ENCODE peak calls at places on chromosomes 2 and 18, in nine cellular contexts. N is activated T-cell treated with anti-CD3 and anti-CD28 coated beads for 1 hour; W is stimulated activated effector memory CD8-positive, alpha-beta T cell treated with anti-CD3 and anti-CD28 coated beads, Interleukin-12 subunit alpha, Interleukin-12 subunit beta, amount 100 ng/mL, for 72 hours; Q is GM04504; U is putamen; S is spleen; V is A549; D is HEK293T; J is anterior cingulate cortex. F is an unnamed sample.

GRCh38 chr18:8673276-8674209 is 31.8 kb upstream of the MTCL1 start:
- DNase-seq in N (no peak), W (no peak), Q (no peak), U (no peak), S (no peak), V (no peak), D (no peak), J (no peak), F (no peak)

GRCh38 chr2:109311771-109312170 is 182.8 kb downstream of the SH3RF3 start:
- DNase-seq in N (no peak), W (no peak), Q (no peak), U (no peak), S (no peak), V (no peak), D (no peak), J (no peak), F (no peak)

GRCh38 chr2:8438996-8439395 is 242.9 kb upstream of the ID2 start:
- DNase-seq in N (no peak), W (no peak), Q (no peak), U (no peak), S (no peak), V (no peak), D (no peak), J (no peak), F (no peak)

GRCh38 chr2:196660264-196660663 is 20.7 kb downstream of the CCDC150 start:
- DNase-seq in N (no peak), W (no peak), Q (peak), U (no peak), S (no peak), V (no peak), D (no peak), J (no peak), F (no peak)

GRCh38 chr18:23487738-23488625 is 15.3 kb upstream of the RMC1 start:
- DNase-seq in N (peak), W (no peak), Q (no peak), U (no peak), S (peak), V (no peak), D (peak), J (no peak), F (no peak)

GRCh38 chr2:190318931-190319556 is 582 bp downstream of the HIBCH start:
- DNase-seq in N (no peak), W (peak), Q (no peak), U (peak), S (no peak), V (no peak), D (peak), J (no peak), F (no peak)

GRCh38 chr2:94984964-94985575 is 40.4 kb upstream of the MAL start:
- DNase-seq in N (no peak), W (no peak), Q (no peak), U (no peak), S (no peak), V (no peak), D (no peak), J (no peak), F (no peak)

GRCh38 chr2:201450910-201451329 is 338 bp downstream of the TRAK2 start:
- DNase-seq in N (no peak), W (no peak), Q (no peak), U (no peak), S (no peak), V (peak), D (no peak), J (no peak), F (no peak)

F was measured in adrenal gland.